ENCODE peak calls at places on chromosomes 11 and 22, in seven cellular contexts. I is aorta; W is CD8-positive, alpha-beta T cell; K is activated CD8-positive, alpha-beta T cell treated with anti-CD3 and anti-CD28 coated beads for 36 hours; D is lung; R is activated T-helper 17 cell treated with anti-CD3 and anti-CD28 coated beads, Interleukin-2, amount 50 U/mL, for 72 hours; Z is HepG2. Y is an unnamed sample.

GRCh38 chr22:43118953-43119458 is 8.5 kb downstream of the BIK start:
- ATAC-seq in K (no peak), R (peak), W (no peak), I (no peak), D (no peak), Z (no peak), Y (peak)

GRCh38 chr11:58757449-58757848 is 25.7 kb upstream of the GLYAT start:
- ATAC-seq in D (no peak), R (no peak), K (no peak), W (no peak), Z (no peak), I (no peak), Y (no peak)

GRCh38 chr11:106581399-106581798 is 436.9 kb downstream of the GUCY1A2 start:
- ATAC-seq in I (no peak), Z (no peak), K (no peak), W (no peak), R (no peak), D (no peak), Y (no peak)

GRCh38 chr22:23237841-23238240 is 57.5 kb downstream of the BCR start:
- ATAC-seq in D (no peak), I (no peak), W (peak), R (peak), K (peak), Z (no peak), Y (no peak)

GRCh38 chr11:57597461-57597892 is at the start of gene SERPING1:
- ATAC-seq in W (no peak), Z (peak), I (peak), K (no peak), D (peak), R (no peak), Y (peak)

GRCh38 chr11:103920933-103921332 is 115.5 kb upstream of the DDI1 start:
- ATAC-seq in D (no peak), R (no peak), I (no peak), K (no peak), W (no peak), Z (no peak), Y (no peak)

GRCh38 chr22:30830907-30831306 is 136.2 kb downstream of the OSBP2 start:
- ATAC-seq in W (no peak), K (no peak), D (no peak), Z (no peak), R (no peak), I (no peak), Y (peak)

GRCh38 chr11:20000393-20001134 is 159.7 kb downstream of the DBX1 start:
- ATAC-seq in R (no peak), D (peak), I (no peak), W (no peak), K (no peak), Z (peak), Y (no peak)

GRCh38 chr22:30943368-30943767 is 25.2 kb downstream of the MORC2 start:
- ATAC-seq in W (peak), R (peak), K (peak), Z (no peak), I (no peak), D (no peak), Y (no peak)

GRCh38 chr11:10646956-10647355 is 46.6 kb downstream of the IRAG1 start:
- ATAC-seq in D (no peak), W (no peak), K (no peak), I (no peak), R (no peak), Z (no peak), Y (no peak)

Y was measured in esophagus mucosa.